ENCODE peak calls at places on chromosomes 12 and 14, in six cellular contexts. C, A, K, B, R and I are unnamed samples.

GRCh38 chr14:103998027-103998426 is 55.7 kb upstream of the RD3L start:
- DNase-seq in C (no peak), A (no peak), K (no peak), B (no peak), R (no peak), I (no peak)

GRCh38 chr14:55705651-55706340 is 125.8 kb downstream of the KTN1 start:
- DNase-seq in C (no peak), A (no peak), K (no peak), B (no peak), R (no peak), I (no peak)

GRCh38 chr12:47190905-47191304 is 111.1 kb upstream of the AMIGO2 start:
- DNase-seq in C (no peak), A (no peak), K (no peak), B (no peak), R (no peak), I (no peak)

GRCh38 chr14:80300351-80300750 is 89.0 kb upstream of the DIO2 start:
- DNase-seq in C (no peak), A (no peak), K (no peak), B (peak; percentile 30), R (no peak), I (no peak)

GRCh38 chr14:88919502-88919901 is 95.1 kb downstream of the TTC8 start:
- DNase-seq in C (no peak), A (no peak), K (no peak), B (no peak), R (no peak), I (peak; percentile 39)

GRCh38 chr12:6249580-6249979 is 49.4 kb downstream of the CD9 start:
- DNase-seq in C (no peak), A (no peak), K (no peak), B (no peak), R (no peak), I (no peak)

GRCh38 chr12:94386422-94386821 is 73.2 kb downstream of the CEP83 start:
- DNase-seq in C (no peak), A (no peak), K (no peak), B (peak; percentile 89), R (no peak), I (no peak)

GRCh38 chr12:127388985-127389384 is 878.0 kb upstream of the TMEM132C start:
- DNase-seq in C (no peak), A (no peak), K (no peak), B (no peak), R (peak; percentile 13), I (no peak)

GRCh38 chr14:43765474-43765873 is 741.6 kb downstream of the FSCB start:
- DNase-seq in C (no peak), A (no peak), K (no peak), B (no peak), R (no peak), I (no peak)

GRCh38 chr14:98208943-98209342 is 1063.1 kb downstream of the BCL11B start:
- DNase-seq in C (no peak), A (no peak), K (no peak), B (no peak), R (no peak), I (no peak)

GRCh38 chr12:10695852-10696251 is 22.0 kb upstream of the STYK1 start:
- DNase-seq in C (no peak), A (no peak), K (no peak), B (no peak), R (no peak), I (no peak)

GRCh38 chr14:102917469-102918211 is 4.8 kb upstream of the AMN start:
- DNase-seq in C (peak; percentile 72), A (peak; percentile 49), K (peak; percentile 60), B (peak; percentile 54), R (peak; percentile 40), I (no peak)

GRCh38 chr12:49838973-49839633 is 3.8 kb downstream of the BCDIN3D start:
- DNase-seq in C (peak; percentile 25), A (no peak), K (peak; percentile 59), B (peak; percentile 68), R (peak; percentile 65), I (peak; percentile 50)

GRCh38 chr14:68510201-68510600 is 282.7 kb downstream of the ZFP36L1 start:
- DNase-seq in C (no peak), A (no peak), K (no peak), B (peak; percentile 66), R (no peak), I (peak; percentile 95)

GRCh38 chr12:120821878-120822277 is 82.3 kb downstream of the SPPL3 start:
- DNase-seq in C (no peak), A (no peak), K (no peak), B (no peak), R (no peak), I (no peak)

GRCh38 chr12:111253213-111253612 is 115.7 kb downstream of the PHETA1 start:
- DNase-seq in C (no peak), A (no peak), K (no peak), B (no peak), R (no peak), I (no peak)

GRCh38 chr12:94327819-94328218 is 131.8 kb downstream of the CEP83 start:
- DNase-seq in C (no peak), A (no peak), K (no peak), B (no peak), R (no peak), I (no peak)